ENCODE peak calls at places on chromosome 6, in seven cellular contexts. J is SK-N-DZ; H is NCI-H1092; I is KBM-7; C is suprapubic skin; V is endothelial cell; A is stimulated activated CD8-positive, alpha-beta memory T cell treated with anti-CD3 and anti-CD28 coated beads, Interleukin-4, amount 100 ng/mL, for 24 hours. Z is an unnamed sample.
A peak's percentile ranks its signal among the peaks of the same experiment; 100 is the strongest.

GRCh38 chr6:62150048-62150663 is 135.9 kb downstream of the KHDRBS2 start:
- DNase-seq in J (peak; percentile 46), H (no peak), I (peak; percentile 58), C (no peak), V (peak; percentile 37), A (no peak), Z (peak; percentile 9)

GRCh38 chr6:5866547-5867051 is 140.1 kb downstream of the NRN1 start:
- DNase-seq in J (no peak), H (no peak), I (peak; percentile 10), C (no peak), V (no peak), A (no peak), Z (peak; percentile 5)

GRCh38 chr6:135703621-135704020 is 147.9 kb upstream of the PDE7B start:
- DNase-seq in J (no peak), H (no peak), I (no peak), C (no peak), V (no peak), A (no peak), Z (peak; percentile 96)

GRCh38 chr6:5905431-5906339 is 101.0 kb downstream of the NRN1 start:
- DNase-seq in J (no peak), H (no peak), I (no peak), C (peak; percentile 90), V (no peak), A (no peak), Z (no peak)

GRCh38 chr6:20891161-20891560 is 356.9 kb downstream of the CDKAL1 start:
- DNase-seq in J (no peak), H (no peak), I (no peak), C (no peak), V (no peak), A (no peak), Z (no peak)

GRCh38 chr6:85641916-85642773 is 541 bp downstream of the SYNCRIP start:
- DNase-seq in J (peak; percentile 31), H (peak; percentile 10), I (peak; percentile 66), C (peak; percentile 84), V (peak; percentile 34), A (peak; percentile 40), Z (peak; percentile 52)

GRCh38 chr6:162032620-162033019 is 694.9 kb downstream of the PRKN start:
- DNase-seq in J (no peak), H (no peak), I (no peak), C (no peak), V (no peak), A (no peak), Z (no peak)

GRCh38 chr6:43865947-43866346 is 95.9 kb downstream of the VEGFA start:
- DNase-seq in J (peak; percentile 41), H (no peak), I (no peak), C (no peak), V (no peak), A (no peak), Z (no peak)

GRCh38 chr6:72580281-72580940 is 41.5 kb upstream of the KCNQ5 start:
- DNase-seq in J (peak; percentile 30), H (peak; percentile 10), I (peak; percentile 77), C (no peak), V (peak; percentile 10), A (no peak), Z (peak; percentile 81)

GRCh38 chr6:143136647-143137046 is 76.0 kb downstream of the AIG1 start:
- DNase-seq in J (no peak), H (no peak), I (no peak), C (no peak), V (no peak), A (no peak), Z (no peak)

GRCh38 chr6:41966961-41967311 is 25.3 kb upstream of the CCND3 start:
- DNase-seq in J (no peak), H (no peak), I (peak; percentile 25), C (no peak), V (peak; percentile 15), A (no peak), Z (no peak)

GRCh38 chr6:87183687-87184086 is 28.3 kb downstream of the ZNF292 start:
- DNase-seq in J (no peak), H (no peak), I (no peak), C (no peak), V (no peak), A (no peak), Z (no peak)

GRCh38 chr6:2454180-2454579 is 208.8 kb upstream of the GMDS start:
- DNase-seq in J (no peak), H (no peak), I (no peak), C (no peak), V (no peak), A (no peak), Z (no peak)

GRCh38 chr6:24484657-24485318 is 4.6 kb downstream of the GPLD1 start:
- DNase-seq in J (no peak), H (no peak), I (no peak), C (no peak), V (no peak), A (no peak), Z (peak; percentile 1)

GRCh38 chr6:16592550-16592892 is 168.7 kb downstream of the ATXN1 start:
- DNase-seq in J (no peak), H (no peak), I (no peak), C (no peak), V (no peak), A (no peak), Z (peak; percentile 49)

GRCh38 chr6:85996034-85996375 is 353.3 kb upstream of the SYNCRIP start:
- DNase-seq in J (no peak), H (no peak), I (no peak), C (no peak), V (no peak), A (no peak), Z (no peak)

GRCh38 chr6:105786449-105786848 is 299.7 kb upstream of the PRDM1 start:
- DNase-seq in J (no peak), H (no peak), I (peak; percentile 31), C (no peak), V (no peak), A (no peak), Z (peak; percentile 16)

GRCh38 chr6:48765352-48765961 is 654.5 kb upstream of the PTCHD4 start:
- DNase-seq in J (peak; percentile 43), H (peak; percentile 27), I (peak; percentile 57), C (no peak), V (peak; percentile 31), A (no peak), Z (peak; percentile 38)

GRCh38 chr6:4575724-4576123 is 200.5 kb upstream of the CDYL start:
- DNase-seq in J (no peak), H (no peak), I (no peak), C (no peak), V (no peak), A (no peak), Z (no peak)

GRCh38 chr6:54910326-54910952 is 63.9 kb downstream of the FAM83B start:
- DNase-seq in J (peak; percentile 35), H (no peak), I (no peak), C (no peak), V (no peak), A (no peak), Z (no peak)

GRCh38 chr6:144153260-144153659 is 2.9 kb downstream of the STX11 start:
- DNase-seq in J (no peak), H (no peak), I (no peak), C (no peak), V (no peak), A (no peak), Z (peak; percentile 52)

GRCh38 chr6:84263557-84263956 is 36.1 kb upstream of the CEP162 start:
- DNase-seq in J (no peak), H (no peak), I (no peak), C (no peak), V (no peak), A (no peak), Z (no peak)

GRCh38 chr6:17268114-17268513 is 13.0 kb upstream of the RBM24 start:
- DNase-seq in J (no peak), H (no peak), I (no peak), C (no peak), V (no peak), A (no peak), Z (no peak)

GRCh38 chr6:52141596-52141995 is 44.6 kb upstream of the IL17A start:
- DNase-seq in J (no peak), H (no peak), I (no peak), C (no peak), V (no peak), A (no peak), Z (no peak)

GRCh38 chr6:122068291-122068769 is 331.1 kb upstream of the HSF2 start:
- DNase-seq in J (no peak), H (no peak), I (no peak), C (no peak), V (no peak), A (no peak), Z (peak; percentile 16)

GRCh38 chr6:41682497-41682961 is 44.3 kb downstream of the MDFI start:
- DNase-seq in J (peak; percentile 37), H (no peak), I (no peak), C (no peak), V (no peak), A (no peak), Z (no peak)

GRCh38 chr6:85726206-85726605 is 83.5 kb upstream of the SYNCRIP start:
- DNase-seq in J (no peak), H (no peak), I (peak; percentile 25), C (no peak), V (no peak), A (no peak), Z (no peak)

GRCh38 chr6:53465732-53466131 is 79.2 kb downstream of the GCLC start:
- DNase-seq in J (peak; percentile 63), H (no peak), I (no peak), C (no peak), V (no peak), A (no peak), Z (peak; percentile 18)

GRCh38 chr6:157763129-157763893 is 59.7 kb upstream of the SNX9 start:
- DNase-seq in J (no peak), H (peak; percentile 20), I (peak; percentile 14), C (peak; percentile 90), V (no peak), A (no peak), Z (peak; percentile 12)

GRCh38 chr6:22737331-22737730 is 168.0 kb downstream of the HDGFL1 start:
- DNase-seq in J (peak; percentile 82), H (no peak), I (peak; percentile 14), C (no peak), V (peak; percentile 59), A (no peak), Z (no peak)

GRCh38 chr6:113690957-113691656 is 166.0 kb upstream of the MARCKS start:
- DNase-seq in J (no peak), H (no peak), I (no peak), C (no peak), V (no peak), A (no peak), Z (no peak)

GRCh38 chr6:113047148-113047547 is 700.0 kb downstream of the RFPL4B start:
- DNase-seq in J (no peak), H (no peak), I (no peak), C (no peak), V (no peak), A (no peak), Z (no peak)

GRCh38 chr6:131116755-131117360 is 18.4 kb upstream of the AKAP7 start:
- DNase-seq in J (peak; percentile 20), H (no peak), I (peak; percentile 74), C (no peak), V (peak; percentile 15), A (no peak), Z (peak; percentile 33)

GRCh38 chr6:123434186-123434585 is 202.6 kb downstream of the TRDN start:
- DNase-seq in J (no peak), H (no peak), I (no peak), C (no peak), V (no peak), A (no peak), Z (no peak)

GRCh38 chr6:26234421-26235239 is 130.4 kb upstream of the BTN3A2 start:
- DNase-seq in J (peak; percentile 76), H (no peak), I (peak; percentile 95), C (no peak), V (peak; percentile 50), A (no peak), Z (peak; percentile 85)

Z was measured in MV-4-11.